ENCODE peak calls at places on chromosomes 11 and 22, in five cellular contexts. P is adipocyte, L is RCC 7860, W is AML-193, R is NCI-H510A treated with DMSO at 0.1 percent for 48 hours. N is an unnamed sample.

GRCh38 chr11:34650528-34650927 is 29.6 kb downstream of the EHF start:
- DNase-seq in P (no peak), L (no peak), W (peak; percentile 72), R (no peak), N (no peak)

GRCh38 chr11:133993107-133993506 is 36.3 kb upstream of the IGSF9B start:
- DNase-seq in P (no peak), L (no peak), W (no peak), R (peak; percentile 22), N (no peak)

GRCh38 chr11:41451011-41451410 is 8.4 kb downstream of the LRRC4C start:
- DNase-seq in P (no peak), L (no peak), W (no peak), R (no peak), N (no peak)

GRCh38 chr22:43726296-43726695 is 85.8 kb downstream of the EFCAB6 start:
- DNase-seq in P (peak; percentile 79), L (no peak), W (no peak), R (no peak), N (no peak)

GRCh38 chr11:19931141-19931767 is 218.6 kb downstream of the NAV2 start:
- DNase-seq in P (peak; percentile 79), L (no peak), W (no peak), R (no peak), N (no peak)

GRCh38 chr11:77779935-77780334 is 40.6 kb downstream of the RSF1 start:
- DNase-seq in P (peak; percentile 32), L (no peak), W (no peak), R (no peak), N (no peak)

GRCh38 chr11:23112987-23113886 is 253.0 kb upstream of the CCDC179 start:
- DNase-seq in P (peak; percentile 78), L (peak; percentile 27), W (peak; percentile 23), R (peak; percentile 78), N (peak; percentile 87)

GRCh38 chr11:74444173-74444832 is 23.0 kb downstream of the KCNE3 start:
- DNase-seq in P (no peak), L (no peak), W (no peak), R (no peak), N (peak; percentile 79)

GRCh38 chr11:65216830-65217229 is 35.1 kb downstream of the CAPN1 start:
- DNase-seq in P (no peak), L (no peak), W (no peak), R (no peak), N (no peak)

GRCh38 chr22:39139933-39140332 is 12.5 kb downstream of the CBX7 start:
- DNase-seq in P (no peak), L (no peak), W (no peak), R (no peak), N (no peak)

GRCh38 chr22:45586651-45587405 is 84.1 kb downstream of the FBLN1 start:
- DNase-seq in P (no peak), L (no peak), W (no peak), R (no peak), N (no peak)

GRCh38 chr22:49108636-49109315 is 718.9 kb downstream of the BRD1 start:
- DNase-seq in P (no peak), L (no peak), W (no peak), R (no peak), N (no peak)

GRCh38 chr22:49369726-49370717 is 457.7 kb downstream of the BRD1 start:
- DNase-seq in P (no peak), L (no peak), W (no peak), R (no peak), N (no peak)

GRCh38 chr11:65316979-65317786 is 2.5 kb downstream of the CDC42EP2 start:
- DNase-seq in P (peak; percentile 81), L (peak; percentile 82), W (no peak), R (peak; percentile 24), N (peak; percentile 22)

GRCh38 chr11:35260342-35260985 is 121.5 kb downstream of the CD44 start:
- DNase-seq in P (peak; percentile 81), L (peak; percentile 77), W (no peak), R (no peak), N (no peak)

GRCh38 chr11:47464479-47464878 is 15.5 kb upstream of the RAPSN start:
- DNase-seq in P (no peak), L (no peak), W (no peak), R (peak; percentile 25), N (no peak)

GRCh38 chr22:38233427-38233826 is 31.6 kb downstream of the MAFF start:
- DNase-seq in P (no peak), L (no peak), W (no peak), R (no peak), N (no peak)

GRCh38 chr11:76695133-76695532 is 24.6 kb upstream of the LRRC32 start:
- DNase-seq in P (no peak), L (no peak), W (no peak), R (no peak), N (no peak)

GRCh38 chr11:11374358-11375148 is 21.5 kb upstream of the CSNK2A3 start:
- DNase-seq in P (no peak), L (no peak), W (no peak), R (no peak), N (no peak)

GRCh38 chr22:46299101-46299500 is 2.4 kb downstream of the GTSE1 start:
- DNase-seq in P (no peak), L (no peak), W (no peak), R (no peak), N (no peak)

GRCh38 chr11:110897035-110897434 is 184.8 kb upstream of the ARHGAP20 start:
- DNase-seq in P (peak; percentile 90), L (no peak), W (no peak), R (no peak), N (no peak)

GRCh38 chr11:10314199-10315072 is 9.6 kb downstream of the ADM start:
- DNase-seq in P (peak; percentile 68), L (no peak), W (peak; percentile 70), R (peak; percentile 31), N (peak; percentile 36)

GRCh38 chr11:64296830-64297721 is 3.1 kb upstream of the CATSPERZ start:
- DNase-seq in P (no peak), L (no peak), W (no peak), R (no peak), N (no peak)

GRCh38 chr11:92765965-92766371 is 203.5 kb upstream of the MTNR1B start:
- DNase-seq in P (no peak), L (no peak), W (no peak), R (no peak), N (no peak)

GRCh38 chr11:122309262-122309925 is 193.4 kb upstream of the BLID start:
- DNase-seq in P (no peak), L (no peak), W (no peak), R (no peak), N (no peak)

GRCh38 chr11:31828217-31828616 is 17.1 kb upstream of the PAX6 start:
- DNase-seq in P (no peak), L (no peak), W (no peak), R (no peak), N (no peak)

GRCh38 chr11:19218216-19218615 is 16.4 kb upstream of the CSRP3 start:
- DNase-seq in P (no peak), L (no peak), W (no peak), R (no peak), N (no peak)

GRCh38 chr11:66674964-66675602 is 2.6 kb downstream of the RBM4B start:
- DNase-seq in P (no peak), L (no peak), W (no peak), R (peak; percentile 67), N (peak; percentile 39)

GRCh38 chr22:49856343-49856742 is 2.7 kb downstream of the ZBED4 start:
- DNase-seq in P (no peak), L (no peak), W (no peak), R (no peak), N (no peak)

GRCh38 chr11:26442131-26442530 is 110.2 kb downstream of the ANO3 start:
- DNase-seq in P (peak; percentile 57), L (no peak), W (no peak), R (no peak), N (no peak)

GRCh38 chr22:38295339-38295738 is 21.9 kb downstream of the CSNK1E start:
- DNase-seq in P (no peak), L (no peak), W (no peak), R (no peak), N (no peak)

GRCh38 chr22:44464000-44464399 is 34.0 kb downstream of the RTL6 start:
- DNase-seq in P (no peak), L (no peak), W (no peak), R (no peak), N (no peak)

GRCh38 chr11:94786264-94787126 is 18.3 kb downstream of the AMOTL1 start:
- DNase-seq in P (peak; percentile 52), L (no peak), W (peak; percentile 42), R (peak; percentile 44), N (peak; percentile 52)

GRCh38 chr22:42683599-42684283 is 34.5 kb upstream of the CYB5R3 start:
- DNase-seq in P (peak; percentile 83), L (no peak), W (no peak), R (no peak), N (no peak)

GRCh38 chr11:35943761-35944502 is at the start of gene LDLRAD3:
- DNase-seq in P (peak; percentile 96), L (peak; percentile 47), W (no peak), R (peak; percentile 58), N (no peak)

GRCh38 chr22:21942407-21942895 is 10.2 kb downstream of the PPM1F start:
- DNase-seq in P (peak; percentile 80), L (peak; percentile 84), W (peak; percentile 51), R (no peak), N (no peak)

GRCh38 chr11:25441432-25441831 is 890.5 kb upstream of the ANO3 start:
- DNase-seq in P (peak; percentile 1), L (no peak), W (no peak), R (no peak), N (no peak)

N was measured in NCI-H2029 treated with DMSO at 0.1 percent for 48 hours.